ENCODE peak calls at places on chromosomes 16 and 17, in ten cellular contexts. C is tibial artery, E is mammary epithelial cell, P is ascending aorta, M is HL-60, W is uterus, H is IMR-90, Y is AG04450, R is tibial nerve, N is upper lobe of right lung. Z is an unnamed sample. For H3K27me3, the result is how much of the 10 kb centered on the place peaks cover.

GRCh38 chr16:53740476-53740875 is 36.5 kb downstream of the FTO start:
- DNase-seq in P (no peak), W (no peak), N (no peak), Y (no peak), C (no peak), H (no peak), R (no peak), E (no peak), M (no peak), Z (no peak)

GRCh38 chr16:23288726-23289512 is 13.2 kb upstream of the SCNN1B start:
- DNase-seq in E (no peak), C (no peak), N (no peak), H (no peak), Y (no peak), M (peak), R (no peak), P (no peak), W (no peak), Z (no peak)

GRCh38 chr17:77675411-77675810 is 283.1 kb upstream of the TNRC6C start:
- DNase-seq in E (no peak), M (no peak), H (no peak), Y (no peak), C (no peak), W (no peak), P (no peak), N (no peak), R (no peak), Z (no peak)

GRCh38 chr17:1485748-1486376 is 6.6 kb downstream of the MYO1C start:
- DNase-seq in W (peak), C (peak), M (no peak), E (peak), P (no peak), R (no peak), N (peak), Y (no peak), H (peak), Z (peak)

GRCh38 chr16:9135797-9136196 is 44.4 kb downstream of the HAPSTR1 start:
- DNase-seq in Y (no peak), P (no peak), R (no peak), E (no peak), W (no peak), H (no peak), N (peak), C (no peak), M (no peak), Z (no peak)

GRCh38 chr17:49830605-49831004 is 17.3 kb downstream of the TAC4 start:
- DNase-seq in Y (no peak), W (no peak), P (no peak), E (no peak), H (no peak), C (no peak), N (no peak), R (no peak), M (no peak), Z (no peak)

GRCh38 chr16:13171313-13171712 is 269.9 kb downstream of the SHISA9 start:
- DNase-seq in M (no peak), N (no peak), P (no peak), W (no peak), H (no peak), C (no peak), E (no peak), R (no peak), Y (no peak), Z (no peak)

GRCh38 chr17:73231363-73231762 is 30.3 kb downstream of the CPSF4L start:
- DNase-seq in M (peak), R (no peak), Y (no peak), C (no peak), E (peak), N (no peak), W (no peak), P (no peak), H (peak), Z (no peak)

GRCh38 chr17:55572139-55572538 is 60.9 kb upstream of the SMIM36 start:
- DNase-seq in M (no peak), P (no peak), R (no peak), N (no peak), C (no peak), Y (no peak), H (no peak), E (no peak), W (no peak), Z (no peak)

GRCh38 chr16:2964416-2965223 is 545 bp downstream of the KREMEN2 start:
- DNase-seq in R (no peak), P (no peak), M (peak), N (no peak), C (no peak), W (no peak), E (peak), Y (no peak), H (no peak), Z (peak)

GRCh38 chr16:70700101-70701020 is 14.5 kb upstream of the MTSS2 start:
- DNase-seq in H (no peak), Y (no peak), M (peak), E (peak), P (peak), R (no peak), N (no peak), C (peak), W (peak), Z (no peak)

GRCh38 chr17:61053469-61053868 is 346.2 kb upstream of the TBX2 start:
- DNase-seq in R (no peak), P (no peak), H (no peak), C (no peak), W (no peak), Y (no peak), N (no peak), E (no peak), M (no peak), Z (no peak)

GRCh38 chr16:14401839-14402115 is 228.3 kb downstream of the PARN start:
- DNase-seq in H (peak), E (no peak), W (no peak), N (no peak), Y (no peak), M (no peak), P (no peak), R (no peak), C (peak), Z (no peak)

GRCh38 chr17:69166957-69167356 is 25.3 kb upstream of the ABCA6 start:
- DNase-seq in Y (no peak), C (no peak), R (no peak), E (no peak), W (no peak), P (no peak), N (no peak), H (no peak), M (no peak), Z (no peak)

GRCh38 chr17:39928868-39929651 is 1.5 kb downstream of the LRRC3C start:
- DNase-seq in W (no peak), N (no peak), Y (peak), E (peak), M (no peak), C (no peak), R (no peak), P (no peak), H (peak), Z (no peak)

GRCh38 chr16:69396187-69397061 is 10.6 kb upstream of the TERF2 start:
- DNase-seq in E (peak), P (no peak), N (no peak), R (peak), W (peak), C (peak), Y (peak), H (peak), M (peak), Z (peak)

GRCh38 chr17:77741109-77741508 is 217.4 kb upstream of the TNRC6C start:
- DNase-seq in P (no peak), R (peak), W (no peak), Y (no peak), E (no peak), M (peak), N (peak), C (no peak), H (no peak), Z (no peak)

GRCh38 chr16:56677474-56677873 is 4.8 kb upstream of the MT1X start:
- DNase-seq in P (no peak), E (no peak), R (no peak), W (no peak), C (no peak), M (no peak), N (no peak), Y (no peak), H (no peak), Z (no peak)

GRCh38 chr17:79600613-79601221 is 10.1 kb downstream of the RBFOX3 start:
- DNase-seq in N (no peak), P (no peak), W (no peak), C (no peak), R (no peak), E (no peak), H (no peak), Y (no peak), M (no peak), Z (no peak)
- H3K27ac ChIP-seq in N (no peak), P (no peak), W (no peak), C (no peak), R (no peak), E (no peak), H (no peak), Y (no peak), M (no peak), Z (no peak)

GRCh38 chr17:43877451-43878155 is 29.7 kb downstream of the MPP2 start:
- DNase-seq in W (no peak), N (no peak), R (no peak), H (no peak), M (no peak), C (no peak), Y (no peak), E (no peak), P (no peak), Z (no peak)

GRCh38 chr17:43880420-43880991 is 26.8 kb downstream of the MPP2 start:
- DNase-seq in E (peak), W (no peak), P (no peak), N (peak), H (no peak), R (no peak), C (no peak), M (peak), Y (no peak), Z (peak)

GRCh38 chr17:43877031-43877430 is 30.1 kb downstream of the CD300LG start:
- DNase-seq in E (no peak), C (no peak), W (no peak), Y (no peak), H (no peak), M (no peak), R (no peak), P (no peak), N (no peak), Z (no peak)

GRCh38 chr17:43879723-43880419 is 27.5 kb downstream of the MPP2 start:
- DNase-seq in W (no peak), E (no peak), N (no peak), C (no peak), R (no peak), H (no peak), Y (no peak), P (no peak), M (no peak), Z (no peak)

DNA sequence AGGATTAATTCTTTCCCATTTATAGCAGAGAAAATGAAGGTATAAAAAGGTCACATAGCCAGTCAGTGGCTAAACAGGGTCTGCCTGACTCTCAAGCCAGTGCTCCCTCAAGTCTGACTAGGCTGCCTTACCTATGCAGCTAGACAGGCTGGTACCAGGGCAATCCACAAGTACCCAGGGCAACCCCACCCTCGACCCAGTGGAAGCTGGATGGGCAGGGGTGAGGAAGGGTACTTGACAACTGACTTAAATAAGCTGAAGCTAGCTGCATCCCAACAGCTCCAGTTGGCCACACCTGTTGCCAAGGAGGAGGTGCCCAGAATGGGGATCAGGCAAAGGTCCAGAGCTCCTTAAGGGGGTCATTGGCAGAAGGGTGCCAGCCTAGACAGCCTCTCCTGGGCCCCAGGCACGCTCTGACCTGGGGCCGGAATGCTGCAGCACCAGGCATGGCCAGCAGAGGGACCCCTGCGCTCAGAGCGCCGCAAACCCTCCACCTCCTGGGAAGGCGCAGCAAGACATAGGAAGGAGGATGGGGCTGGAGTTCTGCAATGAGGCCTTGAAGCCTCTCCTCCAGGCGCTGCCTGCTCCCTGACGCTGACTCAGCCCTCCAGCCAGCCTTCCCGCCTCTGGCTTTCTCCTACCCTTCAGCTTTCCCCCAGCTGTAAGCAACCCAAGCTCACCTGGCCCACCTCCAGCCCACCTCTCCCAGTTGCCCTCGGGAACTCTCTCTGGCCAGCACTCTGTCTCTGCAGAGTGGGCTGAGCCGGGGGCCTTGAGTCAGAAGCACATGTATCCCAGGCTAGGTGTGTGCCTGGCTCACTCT is 28.9 kb downstream of the MPP2 start:
- DNase-seq in E (peak), P (no peak), Y (peak), H (peak), C (peak), W (peak), M (peak), N (peak), R (peak), Z (peak)
- TF ChIP-seq CTCF in E (peak), P (peak), Y (peak), H (peak), C (peak), W (peak), M (peak), N (peak), R (peak), Z (peak)

DNA sequence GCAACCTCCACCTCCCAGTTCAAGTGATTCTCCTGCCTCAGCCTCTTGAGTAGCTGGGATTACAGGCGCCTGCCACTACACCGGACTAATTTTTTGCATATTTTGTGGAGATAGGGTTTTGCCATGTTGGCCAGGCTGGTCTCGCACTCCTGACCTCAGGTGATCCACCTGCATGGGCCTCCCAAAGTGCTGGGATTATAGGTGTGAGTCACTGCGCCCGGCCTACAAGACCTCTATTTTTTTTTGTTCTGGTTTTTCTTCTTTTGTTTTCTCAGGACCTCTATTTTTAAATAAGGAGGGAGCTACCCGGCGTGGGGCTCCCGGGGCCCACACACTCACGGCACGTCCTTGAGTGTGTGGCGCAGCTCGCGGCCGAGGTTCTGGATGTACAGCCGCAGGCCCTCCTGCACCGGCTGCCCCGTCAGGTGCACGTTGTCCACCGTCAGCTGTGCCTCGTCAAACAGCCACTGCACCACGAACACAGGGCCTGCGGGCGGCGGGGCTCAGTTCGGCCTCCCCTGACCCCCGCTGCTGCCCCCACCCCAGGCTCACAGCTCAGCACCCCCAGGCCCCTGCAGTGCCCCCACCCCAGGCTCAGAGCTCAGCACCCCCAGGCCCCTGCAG is 5.8 kb downstream of the NOTUM start:
- DNase-seq in E (no peak), R (no peak), Y (no peak), C (no peak), H (no peak), M (no peak), N (no peak), W (no peak), P (no peak), Z (no peak)
- H3K27me3 ChIP-seq in E (under half), R (half or more), Y (under half), C (half or more), H (under half), M (under half), N (under half), W (under half), P (under half), Z (under half)

GRCh38 chr16:5449901-5450300 is 352.3 kb upstream of the EEF2KMT start:
- DNase-seq in W (no peak), M (no peak), R (no peak), H (no peak), N (no peak), Y (no peak), E (no peak), C (no peak), P (no peak), Z (no peak)
- H3K27ac ChIP-seq in W (no peak), M (no peak), R (no peak), H (no peak), N (no peak), Y (no peak), E (no peak), C (no peak), P (no peak), Z (no peak)

DNA sequence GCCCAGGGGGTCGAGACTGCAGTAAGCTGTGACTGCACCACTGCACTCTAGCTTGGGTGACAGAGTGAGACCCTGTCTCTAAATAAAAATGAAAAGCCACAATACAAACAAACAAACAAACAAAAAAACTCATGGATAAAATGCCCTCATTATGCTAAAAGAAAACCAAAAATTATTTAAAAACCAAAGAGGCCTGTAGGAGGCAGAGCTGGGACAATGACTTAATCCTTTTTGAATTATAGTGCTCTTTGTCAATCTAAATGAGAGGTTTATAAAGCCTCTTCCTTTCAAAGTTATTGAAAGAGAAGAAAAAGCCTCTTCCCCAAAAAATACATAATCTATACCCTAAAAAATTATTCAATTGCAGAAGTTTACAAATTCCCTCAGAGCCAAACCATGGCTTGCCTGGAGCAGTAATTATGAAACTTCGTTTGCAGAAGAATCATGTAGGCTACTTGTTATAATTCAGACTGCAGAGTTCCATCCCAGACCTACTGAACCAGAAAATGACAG is 18.5 kb downstream of the CRLF3 start:
- DNase-seq in C (no peak), R (no peak), P (no peak), N (no peak), H (no peak), Y (no peak), M (no peak), W (no peak), E (no peak), Z (no peak)
- TF ChIP-seq CTCF in C (no peak), R (no peak), P (no peak), N (peak), H (peak), Y (peak), M (peak), W (no peak), E (no peak), Z (peak)

DNA sequence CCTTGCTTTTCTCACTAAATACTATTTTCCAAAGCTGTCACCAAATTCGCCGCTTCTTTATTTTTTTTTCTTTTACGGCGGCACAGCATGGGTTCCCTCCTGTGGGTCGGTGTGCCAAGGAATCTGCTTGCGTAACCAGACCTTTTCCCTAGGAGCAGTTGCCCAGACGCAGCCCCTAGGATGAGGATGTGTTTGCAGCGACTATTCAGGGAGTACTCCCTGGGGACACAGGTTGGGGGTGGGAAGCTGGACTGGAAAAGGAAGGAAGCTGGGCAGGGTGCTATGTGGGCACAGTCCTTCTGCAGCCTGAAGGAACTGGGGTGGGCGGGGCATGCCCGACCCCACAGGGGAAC is 49.0 kb upstream of the ZCCHC14 start:
- DNase-seq in Y (no peak), C (peak), R (no peak), M (no peak), W (no peak), H (no peak), P (no peak), N (no peak), E (no peak), Z (no peak)
- H3K27me3 ChIP-seq in Y (under half), C (under half), R (half or more), M (under half), W (under half), H (under half), P (under half), N (under half), E (under half), Z (under half)

GRCh38 chr17:48568499-48569259 is 9.5 kb downstream of the HOXB4 start:
- DNase-seq in Y (no peak), E (peak), P (no peak), R (no peak), W (no peak), N (no peak), M (no peak), H (peak), C (no peak), Z (no peak)

GRCh38 chr17:48566717-48567116 is 11.4 kb downstream of the HOXB4 start:
- DNase-seq in R (no peak), P (no peak), Y (no peak), N (no peak), C (no peak), H (no peak), E (no peak), W (no peak), M (no peak), Z (no peak)

GRCh38 chr17:48567209-48567608 is 10.9 kb downstream of the HOXB4 start:
- DNase-seq in C (no peak), N (no peak), E (no peak), Y (no peak), M (no peak), W (no peak), H (no peak), P (no peak), R (no peak), Z (no peak)

GRCh38 chr17:48569676-48570324 is 8.3 kb downstream of the HOXB4 start:
- DNase-seq in Y (no peak), H (peak), W (no peak), E (peak), M (no peak), N (no peak), C (no peak), P (no peak), R (no peak), Z (no peak)

GRCh38 chr17:48567646-48568354 is 10.3 kb downstream of the HOXB4 start:
- DNase-seq in M (no peak), C (no peak), W (no peak), P (no peak), E (no peak), R (no peak), N (no peak), Y (no peak), H (no peak), Z (no peak)
- H3K27ac ChIP-seq in M (no peak), C (no peak), W (peak), P (peak), E (no peak), R (peak), N (peak), Y (peak), H (peak), Z (no peak)

DNA sequence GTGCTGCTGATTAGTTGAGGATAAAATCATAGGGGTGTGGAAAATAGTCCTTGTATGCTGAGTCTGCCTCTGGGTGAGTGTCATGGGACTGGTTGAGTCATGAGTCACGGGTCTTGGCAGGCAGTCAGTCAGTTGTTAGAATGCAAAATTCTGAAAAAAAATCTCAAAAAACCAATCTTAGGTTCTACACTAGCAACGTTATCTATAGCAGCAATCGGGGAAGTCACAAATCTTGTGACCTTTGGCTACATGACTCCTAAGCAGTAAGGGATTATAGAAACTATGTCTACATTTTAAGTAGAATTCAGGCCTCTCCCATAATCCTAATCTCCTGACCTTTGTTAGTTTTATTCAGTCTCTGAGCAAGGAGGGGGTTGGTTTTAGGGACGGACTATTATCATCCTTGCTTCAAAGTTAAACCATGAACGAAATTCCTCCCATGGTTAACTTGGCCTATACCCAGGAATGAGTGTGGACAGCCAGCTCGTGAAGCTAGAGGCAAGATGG is 18.0 kb upstream of the PMFBP1 start:
- DNase-seq in R (no peak), P (no peak), Y (no peak), W (no peak), N (no peak), E (peak), C (peak), M (no peak), H (peak), Z (no peak)
- TF ChIP-seq CTCF in R (no peak), P (no peak), Y (no peak), W (no peak), N (no peak), E (no peak), C (no peak), M (no peak), H (no peak), Z (no peak)

GRCh38 chr17:81346908-81347349 is 48.3 kb upstream of the BAHCC1 start:
- DNase-seq in C (peak), Y (no peak), M (no peak), E (no peak), P (no peak), H (no peak), N (no peak), W (no peak), R (no peak), Z (no peak)
- H3K27me3 ChIP-seq in C (under half), Y (under half), M (under half), E (under half), P (under half), H (under half), N (under half), W (under half), R (under half), Z (under half)